ENCODE peak calls at places on chromosomes 5 and 9, in ten cellular contexts. P, E, I, Y, N, V, T, M, K and Q are unnamed samples.

GRCh38 chr5:176438959-176439757 is 9.0 kb upstream of the FAF2 start:
- DNase-seq in E (no peak), K (no peak), M (peak; percentile 95), P (peak; percentile 94), I (no peak), T (no peak), Y (no peak), V (no peak), N (no peak), Q (no peak)

GRCh38 chr9:125284855-125285254 is 23.2 kb downstream of the GAPVD1 start:
- DNase-seq in T (no peak), N (no peak), P (no peak), M (no peak), V (no peak), K (peak; percentile 24), I (no peak), Y (no peak), E (no peak), Q (no peak)

GRCh38 chr9:134208310-134208841 is 44.0 kb upstream of the RNU6ATAC start:
- DNase-seq in N (peak; percentile 10), Y (no peak), M (no peak), E (no peak), T (no peak), I (no peak), V (no peak), P (no peak), K (no peak), Q (no peak)

GRCh38 chr5:169610606-169611005 is 26.5 kb upstream of the DOCK2 start:
- DNase-seq in E (no peak), N (no peak), I (no peak), Y (no peak), V (no peak), M (peak; percentile 68), T (no peak), P (no peak), K (no peak), Q (no peak)

GRCh38 chr9:74783408-74783807 is 104.3 kb downstream of the TRPM6 start:
- DNase-seq in E (no peak), V (no peak), N (no peak), P (no peak), T (no peak), Y (no peak), M (peak; percentile 62), K (no peak), I (no peak), Q (no peak)

GRCh38 chr9:37060821-37061220 is 26.8 kb upstream of the PAX5 start:
- DNase-seq in Y (no peak), T (no peak), E (no peak), M (no peak), K (no peak), V (no peak), N (no peak), P (no peak), I (no peak), Q (no peak)

GRCh38 chr9:79817469-79818004 is 245.8 kb downstream of the TLE4 start:
- DNase-seq in K (no peak), Y (no peak), T (no peak), V (peak; percentile 7), I (no peak), M (no peak), P (no peak), N (no peak), E (no peak), Q (peak; percentile 29)

GRCh38 chr5:172114875-172115422 is 73.1 kb downstream of the STK10 start:
- DNase-seq in I (no peak), T (no peak), Y (no peak), K (peak; percentile 86), M (no peak), P (no peak), N (no peak), E (no peak), V (peak; percentile 46), Q (peak; percentile 88)

GRCh38 chr9:86751207-86751606 is 196.1 kb downstream of the GAS1 start:
- DNase-seq in I (no peak), K (no peak), P (no peak), M (no peak), V (no peak), E (no peak), N (no peak), Y (no peak), T (no peak), Q (no peak)

GRCh38 chr9:136439550-136440408 is at the start of gene INPP5E:
- DNase-seq in P (peak; percentile 16), Y (peak; percentile 84), T (peak; percentile 43), V (peak; percentile 82), M (peak; percentile 63), I (peak; percentile 42), N (peak; percentile 99), E (no peak), K (peak; percentile 72), Q (peak; percentile 86)

GRCh38 chr9:31032206-31032605 is 1352.2 kb upstream of the ACO1 start:
- DNase-seq in Y (no peak), N (peak; percentile 27), E (no peak), V (no peak), K (no peak), M (no peak), I (no peak), P (no peak), T (no peak), Q (no peak)

GRCh38 chr5:1142886-1143669 is 31.2 kb upstream of the SLC12A7 start:
- DNase-seq in P (no peak), E (no peak), K (peak; percentile 74), I (no peak), N (no peak), T (no peak), V (no peak), Y (no peak), M (no peak), Q (no peak)

GRCh38 chr9:120521101-120521500 is 58.9 kb downstream of the CDK5RAP2 start:
- DNase-seq in P (no peak), I (no peak), N (no peak), T (no peak), K (no peak), V (no peak), Y (no peak), E (no peak), M (no peak), Q (no peak)

GRCh38 chr9:120524852-120525251 is 55.1 kb downstream of the CDK5RAP2 start:
- DNase-seq in E (no peak), K (no peak), I (no peak), V (no peak), Y (no peak), P (no peak), M (no peak), T (no peak), N (no peak), Q (no peak)

GRCh38 chr9:120524038-120524437 is 55.9 kb downstream of the CDK5RAP2 start:
- DNase-seq in N (no peak), E (no peak), V (no peak), T (no peak), M (no peak), P (no peak), Y (no peak), K (no peak), I (no peak), Q (no peak)

GRCh38 chr9:120522558-120522957 is 57.4 kb downstream of the CDK5RAP2 start:
- DNase-seq in Y (no peak), I (no peak), M (no peak), N (no peak), T (no peak), P (no peak), K (no peak), E (no peak), V (no peak), Q (no peak)

GRCh38 chr9:120522032-120522431 is 57.9 kb downstream of the CDK5RAP2 start:
- DNase-seq in M (no peak), E (no peak), V (no peak), N (no peak), Y (no peak), K (no peak), T (no peak), P (no peak), I (no peak), Q (no peak)
- TF ChIP-seq CTCF in M (no peak), E (no peak), V (no peak), N (no peak), Y (no peak), K (no peak), T (no peak), P (no peak), I (no peak), Q (no peak)

GRCh38 chr9:127448112-127448805 is 2.9 kb downstream of the RPL12 start:
- DNase-seq in K (no peak), P (no peak), T (no peak), V (no peak), E (no peak), Y (no peak), N (no peak), M (no peak), I (no peak), Q (no peak)
- H3K36me3 ChIP-seq in K (no peaks in the 10 kb centered on the region), P (peaks cover 63% of the 10 kb centered on the region), T (peaks cover 28% of the 10 kb centered on the region), V (peaks cover 5% of the 10 kb centered on the region), E (peaks cover 25% of the 10 kb centered on the region), Y (peaks cover 72% of the 10 kb centered on the region), N (peaks cover 58% of the 10 kb centered on the region), M (peaks cover 46% of the 10 kb centered on the region), I (peaks cover 13% of the 10 kb centered on the region), Q (peaks cover 43% of the 10 kb centered on the region)

DNA sequence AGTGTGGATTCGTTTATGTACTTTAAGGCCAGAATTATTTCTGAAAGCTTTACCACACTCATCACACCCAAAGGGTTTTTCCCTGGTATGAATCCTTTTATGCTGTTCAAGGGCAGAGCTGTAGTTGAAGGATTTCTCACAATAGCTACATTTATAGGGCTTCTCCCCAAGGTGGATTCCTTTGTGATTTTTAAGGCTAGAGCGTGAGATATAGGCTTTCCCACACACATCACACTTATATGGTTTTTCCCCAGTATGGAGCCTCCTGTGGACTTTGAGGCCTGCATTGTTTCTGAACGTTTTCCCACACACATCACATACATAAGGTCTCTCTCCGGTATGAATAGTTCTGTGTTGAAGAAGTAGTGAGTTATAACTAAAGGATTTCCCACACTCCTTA is 11.2 kb downstream of the ZFP62 start:
- DNase-seq in Y (no peak), M (no peak), T (no peak), N (no peak), E (no peak), V (no peak), K (no peak), P (no peak), I (no peak), Q (no peak)
- H3K4me3 ChIP-seq in Y (no peak overlapping the region), M (peak overlapping the region; percentile 11), T (no peak overlapping the region), N (peak overlapping the region; percentile 9), E (no peak overlapping the region), V (no peak overlapping the region), K (no peak overlapping the region), P (no peak overlapping the region), I (no peak overlapping the region), Q (no peak overlapping the region)

DNA sequence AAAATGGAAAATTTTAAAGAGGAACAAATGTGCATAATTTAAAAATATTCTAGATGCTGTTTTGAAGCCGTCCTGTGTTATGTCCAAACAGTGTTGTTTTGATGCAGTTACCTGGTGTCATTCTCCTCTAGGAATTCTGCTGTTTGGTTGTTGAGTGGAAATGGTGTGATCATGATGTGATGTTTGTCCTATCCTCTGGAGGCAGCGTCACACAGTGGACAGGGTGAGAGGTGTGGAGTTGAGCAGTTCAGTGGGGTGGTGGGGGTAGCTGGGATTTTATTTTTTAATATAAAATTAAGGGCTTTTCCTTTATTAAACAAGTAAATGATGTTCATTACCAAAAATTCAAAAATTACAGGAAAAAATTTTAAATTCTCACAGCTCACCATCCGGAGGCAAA is 31.2 kb downstream of the PRDM6 start:
- DNase-seq in I (no peak), K (no peak), T (peak; percentile 33), M (no peak), E (no peak), P (no peak), V (no peak), N (peak; percentile 41), Y (peak; percentile 17), Q (no peak)
- TF ChIP-seq CTCF in I (no peak), K (no peak), T (peak; percentile 61), M (peak; percentile 18), E (peak; percentile 56), P (peak; percentile 15), V (no peak), N (peak; percentile 46), Y (peak; percentile 44), Q (peak; percentile 18)

GRCh38 chr9:121768416-121769015 is 117.1 kb downstream of the DAB2IP start:
- DNase-seq in I (no peak), N (no peak), T (no peak), V (no peak), K (no peak), M (no peak), P (no peak), Y (no peak), E (no peak), Q (no peak)
- H3K36me3 ChIP-seq in I (no peaks in the 10 kb centered on the region), N (peaks cover 46% of the 10 kb centered on the region), T (peaks cover 29% of the 10 kb centered on the region), V (peaks cover 10% of the 10 kb centered on the region), K (no peaks in the 10 kb centered on the region), M (no peaks in the 10 kb centered on the region), P (peaks cover 81% of the 10 kb centered on the region), Y (peaks cover 2% of the 10 kb centered on the region), E (no peaks in the 10 kb centered on the region), Q (no peaks in the 10 kb centered on the region)